ENCODE peak calls at places on chromosomes 4 and X, in seven cellular contexts. T, Y, A, H, D, E and C are unnamed samples.

GRCh38 chr4:140151700-140152014 is 2.3 kb downstream of the MAML3 start:
- DNase-seq in T (peak), E (peak), D (peak), Y (peak), A (peak), H (peak), C (peak)

GRCh38 chr4:105140684-105141490 is 5.8 kb upstream of the TET2 start:
- DNase-seq in D (no peak), T (no peak), H (peak), Y (no peak), E (no peak), A (no peak), C (no peak)

GRCh38 chr4:142719854-142720541 is 126.1 kb downstream of the INPP4B start:
- DNase-seq in D (peak), H (peak), T (no peak), Y (no peak), E (no peak), A (no peak), C (no peak)

GRCh38 chr4:177442623-177443155 is 452 bp upstream of the AGA start:
- DNase-seq in Y (no peak), H (peak), A (no peak), D (peak), T (no peak), E (no peak), C (no peak)

GRCh38 chrX:37905436-37906147 is 58.2 kb upstream of the DYNLT3 start:
- DNase-seq in Y (peak), D (no peak), H (peak), E (no peak), A (peak), T (peak), C (no peak)

GRCh38 chrX:17415242-17415815 is 40.3 kb downstream of the NHS start:
- DNase-seq in D (no peak), T (no peak), A (no peak), Y (no peak), H (no peak), E (no peak), C (no peak)

GRCh38 chr4:76007089-76007559 is at the start of gene CXCL9:
- DNase-seq in H (peak), E (no peak), Y (no peak), D (no peak), A (no peak), T (no peak), C (no peak)

GRCh38 chr4:26896636-26897035 is 36.0 kb downstream of the STIM2 start:
- DNase-seq in E (no peak), Y (no peak), H (no peak), D (no peak), T (no peak), A (no peak), C (no peak)

GRCh38 chrX:39492495-39493162 is 605.1 kb downstream of the BCOR start:
- DNase-seq in Y (no peak), H (no peak), E (peak), D (no peak), A (no peak), T (no peak), C (no peak)

GRCh38 chrX:129577473-129577872 is 37.4 kb downstream of the OCRL start:
- DNase-seq in A (no peak), D (no peak), Y (no peak), H (no peak), T (no peak), E (no peak), C (no peak)

GRCh38 chr4:186192068-186192751 is 843 bp downstream of the CYP4V2 start:
- DNase-seq in H (peak), D (no peak), Y (no peak), T (peak), E (no peak), A (no peak), C (no peak)

GRCh38 chr4:128854433-128854832 is 44.9 kb downstream of the JADE1 start:
- DNase-seq in Y (no peak), D (peak), T (no peak), H (no peak), A (no peak), E (no peak), C (no peak)

GRCh38 chrX:18426004-18426320 is 554 bp downstream of the CDKL5 start:
- DNase-seq in E (no peak), H (no peak), A (no peak), T (peak), Y (no peak), D (no peak), C (no peak)

GRCh38 chr4:174209296-174209695 is 74.2 kb downstream of the FBXO8 start:
- DNase-seq in H (no peak), D (no peak), A (no peak), E (no peak), T (no peak), Y (no peak), C (no peak)

GRCh38 chrX:140151316-140151715 is 186.0 kb upstream of the CXorf66 start:
- DNase-seq in D (no peak), H (no peak), T (no peak), A (no peak), Y (no peak), E (no peak), C (no peak)

GRCh38 chrX:115571712-115572111 is 10.7 kb downstream of the PLS3 start:
- DNase-seq in T (no peak), D (no peak), H (no peak), A (no peak), E (no peak), Y (no peak), C (no peak)

GRCh38 chrX:154369453-154370299 is 4.8 kb downstream of the FLNA start:
- DNase-seq in H (peak), T (peak), Y (peak), D (peak), E (peak), A (peak), C (peak)

GRCh38 chr4:108742451-108742850 is 20.4 kb downstream of the ETNPPL start:
- DNase-seq in Y (no peak), H (no peak), E (no peak), T (no peak), D (no peak), A (no peak), C (no peak)

GRCh38 chr4:40409835-40410234 is 74.7 kb downstream of the CHRNA9 start:
- DNase-seq in H (peak), D (no peak), A (no peak), T (no peak), Y (no peak), E (no peak), C (no peak)

GRCh38 chr4:66688674-66689073 is 856.6 kb downstream of the CENPC start:
- DNase-seq in A (peak), H (peak), E (no peak), T (no peak), Y (peak), D (no peak), C (no peak)

GRCh38 chrX:139851730-139852129 is 81.1 kb downstream of the ATP11C start:
- DNase-seq in D (no peak), Y (no peak), H (no peak), E (no peak), A (no peak), T (no peak), C (no peak)

GRCh38 chrX:23332101-23332887 is 2.4 kb upstream of the PTCHD1 start:
- DNase-seq in D (no peak), H (no peak), Y (peak), E (no peak), A (no peak), T (peak), C (no peak)

GRCh38 chr4:119211856-119212250 is 660 bp upstream of the USP53 start:
- DNase-seq in Y (no peak), A (peak), E (no peak), T (no peak), H (peak), D (no peak), C (no peak)

GRCh38 chr4:89110986-89111832 is at the start of gene TIGD2:
- DNase-seq in E (peak), D (peak), T (peak), H (peak), A (peak), Y (peak), C (peak)

GRCh38 chr4:169416997-169417396 is 146.2 kb upstream of the SH3RF1 start:
- DNase-seq in Y (peak), A (no peak), D (no peak), H (peak), T (no peak), E (no peak), C (no peak)

GRCh38 chrX:118884552-118885138 is 61.0 kb downstream of the ZCCHC12 start:
- DNase-seq in D (no peak), A (no peak), H (no peak), Y (no peak), E (no peak), T (no peak), C (no peak)

GRCh38 chr4:151031831-151032605 is 16.9 kb upstream of the LRBA start:
- DNase-seq in Y (no peak), A (no peak), T (no peak), D (peak), E (no peak), H (peak), C (no peak)

GRCh38 chr4:169270810-169271691 is at the start of gene SH3RF1:
- DNase-seq in H (peak), D (peak), E (peak), Y (peak), A (peak), T (peak), C (peak)

GRCh38 chrX:78708171-78708570 is 39.3 kb upstream of the LPAR4 start:
- DNase-seq in E (no peak), T (peak), A (no peak), H (peak), D (peak), Y (no peak), C (no peak)

GRCh38 chr4:47705326-47705981 is 132.4 kb downstream of the CORIN start:
- DNase-seq in D (peak), E (no peak), Y (no peak), T (no peak), H (peak), A (no peak), C (no peak)

GRCh38 chr4:82380344-82380743 is 6.6 kb upstream of the HNRNPD start:
- DNase-seq in D (no peak), A (no peak), Y (no peak), E (peak), T (no peak), H (peak), C (peak)

GRCh38 chr4:60683357-60683756 is 516.8 kb upstream of the ADGRL3 start:
- DNase-seq in H (no peak), T (no peak), E (no peak), Y (no peak), D (no peak), A (no peak), C (no peak)

GRCh38 chrX:134782796-134783195 is 124.5 kb upstream of the PLAC1 start:
- DNase-seq in Y (no peak), A (peak), H (no peak), E (no peak), T (no peak), D (no peak), C (no peak)

GRCh38 chrX:29090811-29091210 is 503.6 kb downstream of the IL1RAPL1 start:
- DNase-seq in T (no peak), A (no peak), E (no peak), D (no peak), H (peak), Y (no peak), C (no peak)

GRCh38 chr4:61180405-61180804 is 19.7 kb upstream of the ADGRL3 start:
- DNase-seq in D (no peak), T (no peak), Y (no peak), E (no peak), A (no peak), H (no peak), C (no peak)

GRCh38 chr4:576991-577498 is 950 bp upstream of the TMEM271 start:
- DNase-seq in H (no peak), D (no peak), A (no peak), E (peak), T (peak), Y (no peak), C (no peak)